ENCODE peak calls at places on chromosome 1, in five cellular contexts. H, W, P, U and O are unnamed samples.

GRCh38 chr1:238239343-238239742 is 348.6 kb upstream of the ZP4 start:
- DNase-seq in H (no peak), W (no peak), P (no peak), U (no peak), O (no peak)

GRCh38 chr1:67468066-67468718 is 38.0 kb upstream of the SERBP1 start:
- DNase-seq in H (no peak), W (no peak), P (no peak), U (no peak), O (no peak)

GRCh38 chr1:67695963-67696362 is 11.0 kb downstream of the GADD45A start:
- DNase-seq in H (no peak), W (no peak), P (no peak), U (no peak), O (no peak)

GRCh38 chr1:101257500-101258325 is 20.9 kb downstream of the S1PR1 start:
- DNase-seq in H (no peak), W (no peak), P (no peak), U (no peak), O (no peak)

GRCh38 chr1:49686107-49686506 is 337.6 kb downstream of the AGBL4 start:
- DNase-seq in H (no peak), W (no peak), P (peak), U (no peak), O (no peak)

GRCh38 chr1:162168261-162168660 is 98.8 kb downstream of the NOS1AP start:
- DNase-seq in H (no peak), W (no peak), P (no peak), U (no peak), O (no peak)

GRCh38 chr1:164591858-164592257 is 32.9 kb downstream of the PBX1 start:
- DNase-seq in H (no peak), W (peak), P (peak), U (no peak), O (no peak)

GRCh38 chr1:58011978-58012377 is 534.5 kb downstream of the OMA1 start:
- DNase-seq in H (no peak), W (peak), P (no peak), U (no peak), O (no peak)

GRCh38 chr1:179229214-179230140 is at the start of gene ABL2:
- DNase-seq in H (peak), W (no peak), P (peak), U (no peak), O (peak)

GRCh38 chr1:234970371-234970730 is 158.3 kb downstream of the TOMM20 start:
- DNase-seq in H (no peak), W (peak), P (no peak), U (no peak), O (no peak)

GRCh38 chr1:216034506-216034905 is 388.7 kb downstream of the USH2A start:
- DNase-seq in H (peak), W (peak), P (peak), U (peak), O (peak)

GRCh38 chr1:197463142-197463541 is 195.1 kb downstream of the CRB1 start:
- DNase-seq in H (no peak), W (no peak), P (no peak), U (no peak), O (no peak)

GRCh38 chr1:59061876-59062275 is 235.0 kb upstream of the FGGY start:
- DNase-seq in H (no peak), W (peak), P (peak), U (no peak), O (no peak)

GRCh38 chr1:52709016-52709415 is 10.9 kb upstream of the COA7 start:
- DNase-seq in H (no peak), W (no peak), P (no peak), U (no peak), O (no peak)

GRCh38 chr1:109937738-109938137 is 27.1 kb downstream of the CSF1 start:
- DNase-seq in H (no peak), W (no peak), P (no peak), U (no peak), O (no peak)

GRCh38 chr1:6634278-6635052 is 9.8 kb downstream of the THAP3 start:
- DNase-seq in H (no peak), W (peak), P (peak), U (no peak), O (peak)

GRCh38 chr1:31955917-31956736 is 18.0 kb upstream of the PTP4A2 start:
- DNase-seq in H (no peak), W (peak), P (peak), U (no peak), O (peak)

GRCh38 chr1:91884459-91885290 is 1.3 kb downstream of the TGFBR3 start:
- DNase-seq in H (peak), W (peak), P (peak), U (no peak), O (peak)

GRCh38 chr1:35763211-35763610 is 6.6 kb downstream of the CLSPN start:
- DNase-seq in H (no peak), W (peak), P (no peak), U (no peak), O (no peak)

GRCh38 chr1:214086945-214087344 is 99.2 kb downstream of the PROX1 start:
- DNase-seq in H (no peak), W (no peak), P (peak), U (no peak), O (no peak)

GRCh38 chr1:119516680-119517079 is 9.7 kb downstream of the HSD3B1 start:
- DNase-seq in H (no peak), W (no peak), P (peak), U (peak), O (peak)

GRCh38 chr1:185720633-185721272 is 13.4 kb upstream of the HMCN1 start:
- DNase-seq in H (no peak), W (peak), P (peak), U (no peak), O (no peak)

GRCh38 chr1:68112835-68113243 is 62.4 kb upstream of the DIRAS3 start:
- DNase-seq in H (no peak), W (peak), P (no peak), U (no peak), O (no peak)

GRCh38 chr1:156476501-156477298 is 23.9 kb downstream of the MEF2D start:
- DNase-seq in H (no peak), W (peak), P (peak), U (no peak), O (peak)

GRCh38 chr1:233613252-233614172 is at the start of gene KCNK1:
- DNase-seq in H (peak), W (peak), P (peak), U (peak), O (peak)
- H2BK5ac ChIP-seq in H (peak), W (no peak), P (no peak), U (peak), O (no peak)

DNA sequence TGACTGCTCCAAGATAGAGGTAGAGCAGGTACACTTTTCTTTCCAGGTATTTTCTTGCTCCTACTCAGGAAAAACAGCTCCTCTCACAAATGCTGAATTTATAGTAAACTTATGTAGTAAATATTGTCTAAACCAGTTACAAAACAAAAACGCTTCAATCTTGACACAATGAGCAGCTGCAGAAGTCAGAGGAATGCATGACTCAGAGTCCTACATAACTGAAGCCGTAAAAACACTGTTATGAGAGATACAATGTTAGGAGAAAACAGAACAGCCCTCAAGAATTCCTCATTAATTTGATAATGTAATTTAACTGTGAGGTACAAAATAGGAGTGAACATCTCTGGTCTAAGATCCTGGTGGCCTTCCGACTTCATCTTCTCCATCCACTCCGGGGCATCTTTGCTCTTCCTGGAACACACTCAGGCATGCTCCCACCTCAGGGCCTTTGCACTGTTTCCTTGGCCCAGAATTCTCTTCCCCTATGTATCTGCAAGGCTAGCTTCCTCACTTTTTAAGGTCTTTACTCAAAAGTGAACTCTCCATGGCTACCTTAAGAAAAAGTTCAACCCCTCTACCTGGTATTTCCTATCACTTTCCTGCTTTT is 138.5 kb downstream of the SLC45A1 start:
- DNase-seq in H (no peak), W (peak), P (no peak), U (no peak), O (no peak)
- H2BK5ac ChIP-seq in H (no peak), W (peak), P (no peak), U (no peak), O (no peak)

DNA sequence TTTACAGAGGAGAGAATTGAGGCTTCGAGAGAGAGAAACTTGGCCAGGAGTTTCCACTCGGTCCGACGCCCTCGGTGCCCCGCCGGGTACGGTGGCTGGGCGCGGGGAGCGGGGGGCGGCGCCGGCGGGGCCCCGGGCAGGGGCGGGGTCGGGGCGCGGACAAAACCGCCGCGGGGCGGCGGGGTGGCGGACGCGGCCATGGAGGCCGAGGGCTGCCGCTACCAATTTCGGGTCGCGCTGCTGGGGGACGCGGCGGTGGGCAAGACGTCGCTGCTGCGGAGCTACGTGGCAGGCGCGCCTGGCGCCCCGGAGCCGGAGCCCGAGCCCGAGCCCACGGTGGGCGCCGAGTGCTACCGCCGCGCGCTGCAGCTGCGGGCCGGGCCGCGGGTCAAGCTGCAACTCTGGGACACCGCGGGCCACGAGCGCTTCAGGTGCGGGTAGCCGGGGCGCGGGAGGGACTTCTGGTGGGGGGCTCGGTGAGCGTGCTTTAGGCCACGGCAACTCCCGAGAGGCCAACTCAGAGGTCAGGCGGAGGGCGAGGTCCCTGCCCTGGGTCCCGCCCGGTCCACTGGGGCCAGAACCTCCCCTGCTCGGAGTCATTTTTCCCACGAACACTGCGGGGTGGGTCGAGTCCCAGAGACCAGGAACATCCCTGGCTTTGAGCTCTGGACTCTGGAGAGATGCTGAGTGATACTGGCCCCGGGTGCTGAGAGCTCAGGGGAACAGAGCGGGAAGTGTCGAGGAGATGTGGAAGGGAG is 428 bp downstream of the RAB42 start:
- DNase-seq in H (peak), W (no peak), P (no peak), U (no peak), O (no peak)
- H2BK5ac ChIP-seq in H (peak), W (no peak), P (no peak), U (no peak), O (no peak)

GRCh38 chr1:201516511-201517127 is 9.7 kb upstream of the CSRP1 start:
- DNase-seq in H (no peak), W (no peak), P (no peak), U (no peak), O (no peak)

GRCh38 chr1:201513498-201514243 is 6.7 kb upstream of the CSRP1 start:
- DNase-seq in H (no peak), W (no peak), P (peak), U (no peak), O (no peak)

GRCh38 chr1:201517631-201518030 is 10.7 kb upstream of the CSRP1 start:
- DNase-seq in H (no peak), W (no peak), P (peak), U (no peak), O (no peak)

GRCh38 chr1:201515895-201516294 is 9.0 kb upstream of the CSRP1 start:
- DNase-seq in H (no peak), W (no peak), P (no peak), U (no peak), O (no peak)

DNA sequence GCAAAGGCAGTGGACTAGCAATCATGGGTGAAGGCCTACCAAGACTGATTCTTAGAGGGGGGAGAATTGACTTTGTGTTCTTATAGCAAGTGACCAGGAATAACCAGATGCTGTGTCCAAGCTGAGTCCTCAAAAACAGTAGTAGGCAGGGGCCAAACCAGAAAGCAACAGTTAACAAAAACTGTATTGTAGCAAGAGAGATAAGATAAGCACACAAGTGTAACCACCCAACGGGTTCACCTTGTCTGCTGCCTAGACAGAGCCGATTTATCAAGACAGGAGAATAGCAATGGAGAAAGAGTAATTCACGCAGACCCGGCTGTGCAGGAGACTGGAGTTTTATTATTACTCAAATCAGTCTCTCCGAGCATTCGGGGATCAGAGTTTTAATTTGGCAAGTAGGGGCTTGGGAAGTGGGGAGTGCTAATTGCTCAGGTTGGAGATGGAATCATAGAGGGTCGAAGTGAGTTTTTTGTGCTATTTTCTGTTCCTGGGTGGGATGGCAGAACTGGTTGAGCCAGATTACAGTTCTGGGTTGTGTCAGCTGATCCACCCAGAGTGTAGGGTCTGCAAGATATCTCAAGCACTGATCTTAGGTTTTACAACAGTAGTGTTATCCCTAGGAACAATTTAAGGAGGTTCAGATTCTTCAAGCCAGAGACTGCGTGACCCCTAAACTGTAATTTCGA is 8.3 kb upstream of the CSRP1 start:
- DNase-seq in H (no peak), W (no peak), P (no peak), U (no peak), O (no peak)
- H2BK5ac ChIP-seq in H (no peak), W (no peak), P (no peak), U (no peak), O (no peak)

GRCh38 chr1:111755321-111756123 is at the start of gene DDX20:
- DNase-seq in H (peak), W (peak), P (peak), U (no peak), O (peak)

GRCh38 chr1:111754964-111755320 is 759 bp upstream of the DDX20 start:
- DNase-seq in H (no peak), W (peak), P (peak), U (no peak), O (no peak)

GRCh38 chr1:111752186-111752585 is 3.5 kb upstream of the DDX20 start:
- DNase-seq in H (no peak), W (no peak), P (no peak), U (no peak), O (no peak)

GRCh38 chr1:111758373-111758772 is 2.7 kb downstream of the DDX20 start:
- DNase-seq in H (no peak), W (no peak), P (peak), U (no peak), O (no peak)

GRCh38 chr1:111756124-111756513 is 418 bp downstream of the DDX20 start:
- DNase-seq in H (no peak), W (no peak), P (no peak), U (no peak), O (no peak)
- H2BK5ac ChIP-seq in H (peak), W (peak), P (no peak), U (peak), O (no peak)

GRCh38 chr1:173269490-173270230 is 62.5 kb upstream of the TNFSF4 start:
- DNase-seq in H (no peak), W (peak), P (peak), U (no peak), O (no peak)
- H2BK5ac ChIP-seq in H (no peak), W (peak), P (peak), U (no peak), O (no peak)

DNA sequence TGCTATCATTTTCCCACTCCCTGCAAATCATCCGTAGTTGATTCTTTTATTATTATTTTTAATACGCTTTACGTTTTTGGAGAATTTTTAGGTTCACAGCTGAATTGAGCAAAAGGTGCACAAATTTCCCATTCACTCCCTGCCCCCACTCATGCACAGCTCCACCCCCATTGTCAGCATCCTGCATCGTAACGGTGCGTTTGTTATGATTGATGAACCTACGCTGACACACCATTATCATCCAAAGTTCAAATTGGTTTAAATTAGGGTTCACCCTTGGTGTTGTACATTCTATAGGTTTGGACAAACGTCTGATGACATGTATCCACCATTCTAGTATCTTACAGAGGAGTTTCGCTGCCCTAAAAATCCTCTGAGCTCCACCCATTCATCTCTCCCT is 44.5 kb downstream of the EDARADD start:
- DNase-seq in H (no peak), W (no peak), P (no peak), U (no peak), O (no peak)
- H2BK5ac ChIP-seq in H (no peak), W (no peak), P (no peak), U (no peak), O (no peak)

GRCh38 chr1:94119306-94119705 is 1.6 kb downstream of the ABCA4 start:
- DNase-seq in H (no peak), W (no peak), P (no peak), U (no peak), O (no peak)
- H2BK5ac ChIP-seq in H (no peak), W (no peak), P (no peak), U (peak), O (no peak)

GRCh38 chr1:232766224-232766890 is 38.9 kb upstream of the MAP10 start:
- DNase-seq in H (no peak), W (no peak), P (peak), U (no peak), O (peak)
- H2BK5ac ChIP-seq in H (no peak), W (no peak), P (no peak), U (no peak), O (no peak)

DNA sequence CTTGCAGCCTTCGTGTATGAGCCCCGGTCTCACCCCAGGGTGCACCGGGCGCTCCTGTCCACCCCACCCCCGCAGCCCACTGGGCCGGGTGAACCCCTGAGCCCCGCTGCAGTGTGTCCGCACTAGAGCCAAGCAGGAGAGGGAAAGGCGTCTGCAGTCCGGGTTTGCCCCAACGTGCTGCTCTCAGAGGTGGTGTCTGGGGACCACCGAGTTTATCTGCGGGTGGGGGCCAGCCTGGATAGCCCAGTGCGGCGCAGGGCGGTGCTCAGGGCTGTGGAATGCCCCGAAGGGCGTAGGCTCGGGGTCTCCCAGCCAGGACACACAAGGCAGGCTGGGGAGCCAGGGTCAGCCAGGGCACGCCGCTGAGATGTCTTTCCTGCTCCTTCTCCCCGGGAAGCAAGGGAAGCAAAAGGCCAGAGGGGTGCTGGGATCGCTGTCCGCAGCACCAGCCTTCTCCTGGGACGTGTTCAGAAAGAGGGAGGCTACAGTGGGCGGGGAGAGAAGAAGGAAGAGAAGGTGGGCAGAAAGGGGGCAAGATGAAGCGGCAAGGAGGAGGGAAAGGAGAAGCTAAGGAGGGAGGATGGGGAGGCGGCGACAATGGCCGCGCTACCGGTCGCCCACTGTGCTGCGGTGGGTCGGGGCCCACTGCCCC is 56.6 kb downstream of the MAB21L3 start:
- DNase-seq in H (no peak), W (no peak), P (peak), U (no peak), O (peak)
- H2BK5ac ChIP-seq in H (no peak), W (no peak), P (no peak), U (peak), O (no peak)